ENCODE peak calls at places on chromosomes 12 and 14, in seven cellular contexts. One of them, this sample, is unnamed.

GRCh38 chr12:60451457-60451856 is 855.6 kb downstream of the SLC16A7 start:
- DNase-seq in hypothalamus: no peak
- DNase-seq in transverse colon: no peak
- DNase-seq in M059J: no peak
- DNase-seq in retina: no peak
- DNase-seq in NCI-H2107: no peak
- DNase-seq in left lobe of liver: no peak
- DNase-seq in this sample: no peak

GRCh38 chr12:39807043-39807442 is 187.4 kb upstream of the ABCD2 start:
- DNase-seq in retina: no peak
- DNase-seq in M059J: no peak
- DNase-seq in NCI-H2107: no peak
- DNase-seq in transverse colon: no peak
- DNase-seq in hypothalamus: no peak
- DNase-seq in left lobe of liver: no peak
- DNase-seq in this sample: no peak

GRCh38 chr12:70426620-70427019 is 60.5 kb downstream of the KCNMB4 start:
- DNase-seq in retina: no peak
- DNase-seq in M059J: no peak
- DNase-seq in NCI-H2107: no peak
- DNase-seq in transverse colon: no peak
- DNase-seq in hypothalamus: no peak
- DNase-seq in left lobe of liver: no peak
- DNase-seq in this sample: no peak

GRCh38 chr14:33564774-33565630 is 385.9 kb downstream of the EGLN3 start:
- DNase-seq in NCI-H2107: no peak
- DNase-seq in M059J: peak; percentile 93
- DNase-seq in left lobe of liver: no peak
- DNase-seq in hypothalamus: no peak
- DNase-seq in transverse colon: no peak
- DNase-seq in retina: no peak
- DNase-seq in this sample: no peak

GRCh38 chr12:46459111-46459510 is 86.5 kb upstream of the SLC38A2 start:
- DNase-seq in retina: no peak
- DNase-seq in hypothalamus: no peak
- DNase-seq in left lobe of liver: no peak
- DNase-seq in M059J: peak; percentile 91
- DNase-seq in transverse colon: no peak
- DNase-seq in NCI-H2107: no peak
- DNase-seq in this sample: no peak

GRCh38 chr14:67392728-67393314 is 19.1 kb downstream of the PLEK2 start:
- DNase-seq in transverse colon: no peak
- DNase-seq in retina: no peak
- DNase-seq in hypothalamus: no peak
- DNase-seq in NCI-H2107: no peak
- DNase-seq in left lobe of liver: peak; percentile 89
- DNase-seq in M059J: no peak
- DNase-seq in this sample: no peak

GRCh38 chr14:75969126-75969525 is 12.7 kb downstream of the TGFB3 start:
- DNase-seq in hypothalamus: no peak
- DNase-seq in NCI-H2107: no peak
- DNase-seq in left lobe of liver: no peak
- DNase-seq in retina: no peak
- DNase-seq in transverse colon: no peak
- DNase-seq in M059J: no peak
- DNase-seq in this sample: no peak

GRCh38 chr14:99437706-99438105 is 43.0 kb downstream of the SETD3 start:
- DNase-seq in M059J: no peak
- DNase-seq in retina: no peak
- DNase-seq in hypothalamus: no peak
- DNase-seq in transverse colon: no peak
- DNase-seq in left lobe of liver: no peak
- DNase-seq in NCI-H2107: no peak
- DNase-seq in this sample: no peak

GRCh38 chr12:108332791-108333382 is 6.2 kb downstream of the CMKLR1 start:
- DNase-seq in hypothalamus: no peak
- DNase-seq in NCI-H2107: no peak
- DNase-seq in M059J: peak; percentile 40
- DNase-seq in left lobe of liver: no peak
- DNase-seq in retina: no peak
- DNase-seq in transverse colon: peak; percentile 42
- DNase-seq in this sample: peak; percentile 51

GRCh38 chr14:103284574-103285467 is 49.2 kb upstream of the EIF5 start:
- DNase-seq in transverse colon: no peak
- DNase-seq in NCI-H2107: no peak
- DNase-seq in left lobe of liver: peak; percentile 65
- DNase-seq in hypothalamus: no peak
- DNase-seq in retina: no peak
- DNase-seq in M059J: peak; percentile 46
- DNase-seq in this sample: no peak

GRCh38 chr12:23217158-23217557 is 592.2 kb downstream of the ETNK1 start:
- DNase-seq in left lobe of liver: no peak
- DNase-seq in hypothalamus: no peak
- DNase-seq in M059J: no peak
- DNase-seq in NCI-H2107: no peak
- DNase-seq in transverse colon: no peak
- DNase-seq in retina: no peak
- DNase-seq in this sample: no peak

GRCh38 chr14:22221508-22221907 is 367.5 kb downstream of the DAD1 start:
- DNase-seq in hypothalamus: no peak
- DNase-seq in transverse colon: no peak
- DNase-seq in left lobe of liver: no peak
- DNase-seq in M059J: peak; percentile 4
- DNase-seq in NCI-H2107: no peak
- DNase-seq in retina: no peak
- DNase-seq in this sample: no peak

GRCh38 chr12:102910137-102910536 is 6.9 kb downstream of the PAH start:
- DNase-seq in left lobe of liver: no peak
- DNase-seq in transverse colon: no peak
- DNase-seq in retina: no peak
- DNase-seq in hypothalamus: no peak
- DNase-seq in NCI-H2107: no peak
- DNase-seq in M059J: no peak
- DNase-seq in this sample: no peak

GRCh38 chr12:120598674-120599463 is 17.7 kb upstream of the POP5 start:
- DNase-seq in hypothalamus: no peak
- DNase-seq in NCI-H2107: no peak
- DNase-seq in M059J: peak; percentile 67
- DNase-seq in retina: no peak
- DNase-seq in transverse colon: no peak
- DNase-seq in left lobe of liver: no peak
- DNase-seq in this sample: no peak

GRCh38 chr12:94099191-94099983 is 49.0 kb upstream of the PLXNC1 start:
- DNase-seq in transverse colon: no peak
- DNase-seq in hypothalamus: no peak
- DNase-seq in NCI-H2107: no peak
- DNase-seq in M059J: peak; percentile 92
- DNase-seq in retina: no peak
- DNase-seq in left lobe of liver: no peak
- DNase-seq in this sample: no peak

GRCh38 chr12:53795927-53796326 is 44.1 kb upstream of the CISTR start:
- DNase-seq in retina: peak; percentile 65
- DNase-seq in left lobe of liver: no peak
- DNase-seq in NCI-H2107: no peak
- DNase-seq in transverse colon: no peak
- DNase-seq in hypothalamus: no peak
- DNase-seq in M059J: no peak
- DNase-seq in this sample: no peak

GRCh38 chr14:76950043-76951020 is 78.2 kb downstream of the IRF2BPL start:
- DNase-seq in NCI-H2107: no peak
- DNase-seq in hypothalamus: no peak
- DNase-seq in transverse colon: no peak
- DNase-seq in left lobe of liver: no peak
- DNase-seq in M059J: peak; percentile 85
- DNase-seq in retina: no peak
- DNase-seq in this sample: no peak

GRCh38 chr12:6569312-6569711 is 1.2 kb upstream of the NOP2 start:
- DNase-seq in M059J: no peak
- DNase-seq in hypothalamus: no peak
- DNase-seq in retina: no peak
- DNase-seq in NCI-H2107: no peak
- DNase-seq in left lobe of liver: no peak
- DNase-seq in transverse colon: no peak
- DNase-seq in this sample: no peak

GRCh38 chr12:58917699-58918334 is 2.5 kb downstream of the LRIG3 start:
- DNase-seq in left lobe of liver: no peak
- DNase-seq in transverse colon: no peak
- DNase-seq in M059J: peak; percentile 32
- DNase-seq in NCI-H2107: no peak
- DNase-seq in retina: no peak
- DNase-seq in hypothalamus: no peak
- DNase-seq in this sample: no peak

GRCh38 chr12:14564336-14564959 is 3.2 kb downstream of the PLBD1 start:
- DNase-seq in M059J: no peak
- DNase-seq in hypothalamus: no peak
- DNase-seq in left lobe of liver: no peak
- DNase-seq in retina: no peak
- DNase-seq in NCI-H2107: no peak
- DNase-seq in transverse colon: no peak
- DNase-seq in this sample: no peak

GRCh38 chr12:38399711-38400205 is 83.2 kb downstream of the ALG10B start:
- DNase-seq in left lobe of liver: no peak
- DNase-seq in NCI-H2107: no peak
- DNase-seq in retina: no peak
- DNase-seq in hypothalamus: no peak
- DNase-seq in M059J: no peak
- DNase-seq in transverse colon: no peak
- DNase-seq in this sample: no peak

GRCh38 chr14:104596451-104596918 is 8.1 kb downstream of the TMEM179 start:
- DNase-seq in hypothalamus: no peak
- DNase-seq in retina: no peak
- DNase-seq in NCI-H2107: no peak
- DNase-seq in left lobe of liver: no peak
- DNase-seq in M059J: no peak
- DNase-seq in transverse colon: no peak
- DNase-seq in this sample: peak; percentile 6

GRCh38 chr14:30849354-30849753 is 25.0 kb upstream of the COCH start:
- DNase-seq in hypothalamus: no peak
- DNase-seq in M059J: no peak
- DNase-seq in NCI-H2107: no peak
- DNase-seq in left lobe of liver: no peak
- DNase-seq in transverse colon: peak; percentile 17
- DNase-seq in retina: no peak
- DNase-seq in this sample: no peak